ENCODE peak calls at places on chromosomes 13 and 19, in five cellular contexts. One of them, this sample, is unnamed.

GRCh38 chr19:9972103-9972502 is 35.8 kb upstream of the OLFM2 start:
- DNase-seq in psoas muscle: no peak
- DNase-seq in CD4-positive, CD25-positive, alpha-beta regulatory T cell: no peak
- DNase-seq in WERI-Rb-1: no peak
- DNase-seq in heart left ventricle: no peak
- DNase-seq in this sample: no peak

GRCh38 chr19:38375748-38376147 is 1.4 kb downstream of the PSMD8 start:
- DNase-seq in CD4-positive, CD25-positive, alpha-beta regulatory T cell: no peak
- DNase-seq in psoas muscle: peak
- DNase-seq in WERI-Rb-1: no peak
- DNase-seq in heart left ventricle: no peak
- DNase-seq in this sample: no peak

GRCh38 chr19:56765107-56765506 is 75.4 kb downstream of the PEG3 start:
- DNase-seq in WERI-Rb-1: peak
- DNase-seq in heart left ventricle: peak
- DNase-seq in psoas muscle: peak
- DNase-seq in CD4-positive, CD25-positive, alpha-beta regulatory T cell: no peak
- DNase-seq in this sample: no peak

GRCh38 chr13:40064154-40064713 is 408.8 kb downstream of the COG6 start:
- DNase-seq in CD4-positive, CD25-positive, alpha-beta regulatory T cell: no peak
- DNase-seq in WERI-Rb-1: no peak
- DNase-seq in psoas muscle: no peak
- DNase-seq in heart left ventricle: no peak
- DNase-seq in this sample: no peak

GRCh38 chr13:43316997-43317396 is 293.6 kb downstream of the DNAJC15 start:
- DNase-seq in psoas muscle: peak
- DNase-seq in WERI-Rb-1: no peak
- DNase-seq in heart left ventricle: no peak
- DNase-seq in CD4-positive, CD25-positive, alpha-beta regulatory T cell: no peak
- DNase-seq in this sample: no peak

GRCh38 chr19:38265213-38265861 is 964 bp downstream of the SPINT2 start:
- DNase-seq in heart left ventricle: no peak
- DNase-seq in psoas muscle: no peak
- DNase-seq in WERI-Rb-1: no peak
- DNase-seq in CD4-positive, CD25-positive, alpha-beta regulatory T cell: peak
- DNase-seq in this sample: peak

GRCh38 chr19:55088543-55089265 is 13.0 kb downstream of the EPS8L1 start:
- DNase-seq in WERI-Rb-1: peak
- DNase-seq in heart left ventricle: peak
- DNase-seq in psoas muscle: peak
- DNase-seq in CD4-positive, CD25-positive, alpha-beta regulatory T cell: peak
- DNase-seq in this sample: peak

GRCh38 chr13:104085611-104086010 is 1019.4 kb upstream of the SLC10A2 start:
- DNase-seq in WERI-Rb-1: no peak
- DNase-seq in psoas muscle: no peak
- DNase-seq in CD4-positive, CD25-positive, alpha-beta regulatory T cell: no peak
- DNase-seq in heart left ventricle: no peak
- DNase-seq in this sample: no peak

GRCh38 chr13:60043262-60043661 is 120.5 kb downstream of the DIAPH3 start:
- DNase-seq in psoas muscle: no peak
- DNase-seq in WERI-Rb-1: no peak
- DNase-seq in CD4-positive, CD25-positive, alpha-beta regulatory T cell: no peak
- DNase-seq in heart left ventricle: no peak
- DNase-seq in this sample: no peak

GRCh38 chr13:50512602-50513527 is 330.6 kb downstream of the DLEU7 start:
- DNase-seq in WERI-Rb-1: no peak
- DNase-seq in heart left ventricle: peak
- DNase-seq in psoas muscle: peak
- DNase-seq in CD4-positive, CD25-positive, alpha-beta regulatory T cell: peak
- DNase-seq in this sample: peak

GRCh38 chr19:58563034-58563573 is 4.7 kb upstream of the UBE2M start:
- DNase-seq in heart left ventricle: peak
- DNase-seq in WERI-Rb-1: peak
- DNase-seq in psoas muscle: no peak
- DNase-seq in CD4-positive, CD25-positive, alpha-beta regulatory T cell: no peak
- DNase-seq in this sample: no peak

GRCh38 chr19:36136975-36137686 is 2.7 kb upstream of the CAPNS1 start:
- DNase-seq in WERI-Rb-1: no peak
- DNase-seq in psoas muscle: peak
- DNase-seq in heart left ventricle: peak
- DNase-seq in CD4-positive, CD25-positive, alpha-beta regulatory T cell: no peak
- DNase-seq in this sample: no peak

GRCh38 chr13:80157261-80157942 is 183.5 kb downstream of the SPRY2 start:
- DNase-seq in WERI-Rb-1: no peak
- DNase-seq in CD4-positive, CD25-positive, alpha-beta regulatory T cell: no peak
- DNase-seq in heart left ventricle: no peak
- DNase-seq in psoas muscle: no peak
- DNase-seq in this sample: no peak

GRCh38 chr19:15110418-15110815 is 3.2 kb downstream of the SYDE1 start:
- DNase-seq in heart left ventricle: no peak
- DNase-seq in psoas muscle: no peak
- DNase-seq in WERI-Rb-1: no peak
- DNase-seq in CD4-positive, CD25-positive, alpha-beta regulatory T cell: no peak
- DNase-seq in this sample: no peak

GRCh38 chr13:94416454-94417080 is 62.9 kb downstream of the DCT start:
- DNase-seq in heart left ventricle: no peak
- DNase-seq in CD4-positive, CD25-positive, alpha-beta regulatory T cell: no peak
- DNase-seq in WERI-Rb-1: peak
- DNase-seq in psoas muscle: no peak
- DNase-seq in this sample: no peak

GRCh38 chr13:46721054-46721453 is 75.9 kb downstream of the ESD start:
- DNase-seq in WERI-Rb-1: no peak
- DNase-seq in CD4-positive, CD25-positive, alpha-beta regulatory T cell: peak
- DNase-seq in psoas muscle: peak
- DNase-seq in heart left ventricle: no peak
- DNase-seq in this sample: peak

GRCh38 chr19:13398780-13399726 is 107.2 kb downstream of the CACNA1A start:
- DNase-seq in WERI-Rb-1: no peak
- DNase-seq in heart left ventricle: no peak
- DNase-seq in psoas muscle: no peak
- DNase-seq in CD4-positive, CD25-positive, alpha-beta regulatory T cell: no peak
- DNase-seq in this sample: no peak

GRCh38 chr19:46716672-46717033 is 261 bp downstream of the PRKD2 start:
- DNase-seq in heart left ventricle: no peak
- DNase-seq in psoas muscle: no peak
- DNase-seq in WERI-Rb-1: no peak
- DNase-seq in CD4-positive, CD25-positive, alpha-beta regulatory T cell: no peak
- DNase-seq in this sample: no peak

GRCh38 chr13:79287994-79288795 is 117.9 kb downstream of the RBM26 start:
- DNase-seq in CD4-positive, CD25-positive, alpha-beta regulatory T cell: no peak
- DNase-seq in psoas muscle: no peak
- DNase-seq in WERI-Rb-1: no peak
- DNase-seq in heart left ventricle: no peak
- DNase-seq in this sample: no peak

GRCh38 chr19:31444931-31445330 is 95.7 kb upstream of the TSHZ3 start:
- DNase-seq in heart left ventricle: no peak
- DNase-seq in WERI-Rb-1: no peak
- DNase-seq in psoas muscle: no peak
- DNase-seq in CD4-positive, CD25-positive, alpha-beta regulatory T cell: no peak
- DNase-seq in this sample: no peak

GRCh38 chr19:54138777-54139256 is 1.3 kb downstream of the CNOT3 start:
- DNase-seq in CD4-positive, CD25-positive, alpha-beta regulatory T cell: no peak
- DNase-seq in WERI-Rb-1: no peak
- DNase-seq in psoas muscle: no peak
- DNase-seq in heart left ventricle: no peak
- DNase-seq in this sample: no peak

GRCh38 chr19:47095707-47096704 is 17.6 kb downstream of the ZC3H4 start:
- DNase-seq in heart left ventricle: peak
- DNase-seq in psoas muscle: peak
- DNase-seq in WERI-Rb-1: no peak
- DNase-seq in CD4-positive, CD25-positive, alpha-beta regulatory T cell: no peak
- DNase-seq in this sample: no peak

GRCh38 chr19:794989-795658 is 2.1 kb upstream of the PTBP1 start:
- DNase-seq in WERI-Rb-1: no peak
- DNase-seq in CD4-positive, CD25-positive, alpha-beta regulatory T cell: no peak
- DNase-seq in psoas muscle: peak
- DNase-seq in heart left ventricle: no peak
- DNase-seq in this sample: no peak

GRCh38 chr19:49701271-49701786 is 10.4 kb downstream of the CPT1C start:
- DNase-seq in CD4-positive, CD25-positive, alpha-beta regulatory T cell: no peak
- DNase-seq in psoas muscle: no peak
- DNase-seq in heart left ventricle: no peak
- DNase-seq in WERI-Rb-1: no peak
- DNase-seq in this sample: no peak

GRCh38 chr13:37194428-37194861 is 89.0 kb upstream of the CSNK1A1L start:
- DNase-seq in psoas muscle: no peak
- DNase-seq in WERI-Rb-1: no peak
- DNase-seq in heart left ventricle: no peak
- DNase-seq in CD4-positive, CD25-positive, alpha-beta regulatory T cell: no peak
- DNase-seq in this sample: no peak

GRCh38 chr19:50214699-50215543 is 11.5 kb downstream of the MYH14 start:
- DNase-seq in WERI-Rb-1: no peak
- DNase-seq in heart left ventricle: no peak
- DNase-seq in CD4-positive, CD25-positive, alpha-beta regulatory T cell: no peak
- DNase-seq in psoas muscle: no peak
- DNase-seq in this sample: no peak

GRCh38 chr13:33676700-33677048 is 141.3 kb upstream of the RFC3 start:
- DNase-seq in CD4-positive, CD25-positive, alpha-beta regulatory T cell: no peak
- DNase-seq in WERI-Rb-1: peak
- DNase-seq in psoas muscle: peak
- DNase-seq in heart left ventricle: no peak
- DNase-seq in this sample: peak

GRCh38 chr13:40682449-40683240 is 16.2 kb upstream of the FOXO1 start:
- DNase-seq in heart left ventricle: no peak
- DNase-seq in WERI-Rb-1: no peak
- DNase-seq in psoas muscle: no peak
- DNase-seq in CD4-positive, CD25-positive, alpha-beta regulatory T cell: peak
- DNase-seq in this sample: peak

GRCh38 chr13:28530729-28531194 is 35.8 kb upstream of the FLT1 start:
- DNase-seq in psoas muscle: no peak
- DNase-seq in WERI-Rb-1: no peak
- DNase-seq in heart left ventricle: no peak
- DNase-seq in CD4-positive, CD25-positive, alpha-beta regulatory T cell: no peak
- DNase-seq in this sample: no peak

GRCh38 chr13:28529836-28530235 is 34.9 kb upstream of the FLT1 start:
- DNase-seq in CD4-positive, CD25-positive, alpha-beta regulatory T cell: no peak
- DNase-seq in WERI-Rb-1: no peak
- DNase-seq in psoas muscle: no peak
- DNase-seq in heart left ventricle: no peak
- DNase-seq in this sample: no peak

GRCh38 chr13:28532226-28533048 is 37.5 kb upstream of the FLT1 start:
- DNase-seq in heart left ventricle: peak
- DNase-seq in WERI-Rb-1: no peak
- DNase-seq in CD4-positive, CD25-positive, alpha-beta regulatory T cell: no peak
- DNase-seq in psoas muscle: peak
- DNase-seq in this sample: no peak

GRCh38 chr13:28531956-28532225 is 37.0 kb upstream of the FLT1 start:
- DNase-seq in heart left ventricle: no peak
- DNase-seq in psoas muscle: no peak
- DNase-seq in CD4-positive, CD25-positive, alpha-beta regulatory T cell: no peak
- DNase-seq in WERI-Rb-1: no peak
- DNase-seq in this sample: no peak

GRCh38 chr13:28531195-28531955 is 36.4 kb upstream of the FLT1 start:
- DNase-seq in WERI-Rb-1: no peak
- DNase-seq in heart left ventricle: peak
- DNase-seq in psoas muscle: peak
- DNase-seq in CD4-positive, CD25-positive, alpha-beta regulatory T cell: no peak
- DNase-seq in this sample: no peak
- H3K4me3 ChIP-seq in WERI-Rb-1: no peak
- H3K4me3 ChIP-seq in heart left ventricle: peak
- H3K4me3 ChIP-seq in psoas muscle: peak
- H3K4me3 ChIP-seq in CD4-positive, CD25-positive, alpha-beta regulatory T cell: no peak
- H3K4me3 ChIP-seq in this sample: no peak

DNA sequence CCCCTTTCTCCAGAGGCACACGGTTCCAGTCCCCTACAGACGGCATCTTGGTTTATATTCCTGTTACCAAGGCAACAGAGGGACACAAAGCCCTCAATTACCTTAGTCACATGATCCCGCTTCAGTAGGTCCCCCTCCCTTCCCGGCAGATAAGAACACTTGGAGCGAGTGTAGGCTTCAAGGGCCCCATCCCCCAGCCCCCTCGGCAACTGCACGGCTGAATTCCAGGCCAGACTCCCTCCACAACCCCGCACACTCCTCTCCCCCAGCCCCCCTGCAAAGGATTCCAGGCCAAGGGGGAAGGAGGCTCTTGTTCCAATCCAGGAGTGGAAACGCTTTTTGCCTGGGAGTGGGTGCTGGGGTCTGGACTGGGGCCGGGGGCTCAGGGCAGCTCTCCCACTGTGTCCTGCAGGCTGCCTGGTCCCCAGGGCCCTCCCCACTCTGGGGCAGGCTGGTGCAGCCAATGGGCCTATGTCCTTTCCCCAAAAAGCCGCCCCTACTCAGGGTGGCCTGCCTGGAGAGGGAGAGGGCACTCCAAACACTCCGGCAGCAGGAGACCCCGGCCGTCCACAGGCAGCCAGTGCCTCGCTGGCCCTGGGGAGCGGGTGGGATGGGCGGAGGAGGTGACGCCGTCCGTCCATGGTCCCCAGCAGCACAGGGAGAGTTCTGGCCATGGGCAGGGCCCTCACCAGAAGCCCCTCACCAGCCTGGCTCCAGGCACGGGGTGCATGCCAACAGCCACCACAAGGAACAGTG is 62.6 kb downstream of the MLLT1 start:
- DNase-seq in psoas muscle: no peak
- DNase-seq in heart left ventricle: peak
- DNase-seq in WERI-Rb-1: peak
- DNase-seq in CD4-positive, CD25-positive, alpha-beta regulatory T cell: no peak
- DNase-seq in this sample: no peak
- H3K4me3 ChIP-seq in psoas muscle: no peak
- H3K4me3 ChIP-seq in heart left ventricle: no peak
- H3K4me3 ChIP-seq in WERI-Rb-1: no peak
- H3K4me3 ChIP-seq in CD4-positive, CD25-positive, alpha-beta regulatory T cell: no peak
- H3K4me3 ChIP-seq in this sample: no peak

GRCh38 chr19:4570916-4571304 is 11.4 kb upstream of the SEMA6B start:
- DNase-seq in heart left ventricle: no peak
- DNase-seq in psoas muscle: no peak
- DNase-seq in CD4-positive, CD25-positive, alpha-beta regulatory T cell: no peak
- DNase-seq in WERI-Rb-1: no peak
- DNase-seq in this sample: no peak
- H3K4me3 ChIP-seq in heart left ventricle: no peak
- H3K4me3 ChIP-seq in psoas muscle: no peak
- H3K4me3 ChIP-seq in CD4-positive, CD25-positive, alpha-beta regulatory T cell: no peak
- H3K4me3 ChIP-seq in WERI-Rb-1: no peak
- H3K4me3 ChIP-seq in this sample: no peak

DNA sequence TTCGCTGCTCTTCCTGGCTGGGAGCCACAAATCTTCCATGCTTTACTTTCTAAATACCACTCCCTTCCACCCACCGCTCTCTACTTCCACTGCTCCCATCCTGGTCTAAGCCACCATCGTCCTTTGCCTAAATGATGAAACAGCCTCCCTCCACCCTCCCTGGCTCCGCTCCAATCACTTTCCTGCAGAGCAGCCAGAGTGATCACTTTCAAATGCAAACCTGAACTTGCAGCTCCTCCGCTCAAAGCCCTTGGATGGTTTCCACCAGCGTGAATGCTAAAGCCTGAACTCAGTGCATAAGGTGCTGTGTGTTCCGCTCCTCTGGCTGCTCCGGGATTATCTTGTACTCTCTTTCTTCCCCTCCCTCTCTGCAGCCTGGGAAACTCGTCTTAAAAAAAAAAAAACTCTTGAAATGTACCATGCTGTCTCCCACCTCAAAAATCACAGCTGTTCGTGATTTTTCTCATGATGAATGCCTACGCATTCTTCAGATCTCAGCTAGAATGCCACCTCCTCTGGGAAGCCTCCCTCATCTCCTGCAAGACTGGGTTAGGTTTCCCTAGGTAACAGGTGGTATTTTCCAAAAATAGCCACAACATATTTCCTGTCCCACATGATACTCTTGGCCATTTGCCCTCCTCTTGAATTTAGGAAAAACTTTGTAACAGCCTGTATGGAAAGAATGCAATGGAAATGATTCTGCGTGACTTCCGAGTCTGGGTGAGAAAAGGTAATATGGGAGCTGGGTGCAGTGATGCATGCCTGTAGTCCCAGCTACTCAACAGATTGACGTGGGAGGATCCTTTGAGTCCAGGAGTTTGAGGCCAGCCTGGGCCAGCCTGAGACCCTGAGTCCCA is 3.7 kb upstream of the SIN3B start:
- DNase-seq in psoas muscle: peak
- DNase-seq in heart left ventricle: no peak
- DNase-seq in CD4-positive, CD25-positive, alpha-beta regulatory T cell: no peak
- DNase-seq in WERI-Rb-1: peak
- DNase-seq in this sample: no peak
- H3K4me3 ChIP-seq in psoas muscle: peak
- H3K4me3 ChIP-seq in heart left ventricle: peak
- H3K4me3 ChIP-seq in CD4-positive, CD25-positive, alpha-beta regulatory T cell: no peak
- H3K4me3 ChIP-seq in WERI-Rb-1: peak
- H3K4me3 ChIP-seq in this sample: no peak